ENCODE peak calls at places on chromosomes 4 and X, in five cellular contexts. One of them, this sample, is unnamed.

GRCh38 chrX:153735274-153735673 is 10.6 kb downstream of the ABCD1 start:
- DNase-seq in neuronal stem cell: no peak
- DNase-seq in H1: no peak
- DNase-seq in mesenchymal stem cell: no peak
- DNase-seq in IMR-90: no peak
- DNase-seq in this sample: peak; percentile 81

GRCh38 chrX:121958886-121959285 is 911.5 kb downstream of the GLUD2 start:
- DNase-seq in H1: no peak
- DNase-seq in mesenchymal stem cell: no peak
- DNase-seq in IMR-90: no peak
- DNase-seq in neuronal stem cell: no peak
- DNase-seq in this sample: no peak

GRCh38 chr4:47154816-47155370 is 123.5 kb downstream of the GABRB1 start:
- DNase-seq in H1: no peak
- DNase-seq in neuronal stem cell: peak; percentile 4
- DNase-seq in mesenchymal stem cell: no peak
- DNase-seq in IMR-90: peak; percentile 0
- DNase-seq in this sample: peak; percentile 5

GRCh38 chr4:130203571-130203970 is 1107.6 kb downstream of the C4orf33 start:
- DNase-seq in neuronal stem cell: no peak
- DNase-seq in H1: no peak
- DNase-seq in mesenchymal stem cell: no peak
- DNase-seq in IMR-90: no peak
- DNase-seq in this sample: no peak

GRCh38 chr4:186191266-186192067 is at the start of gene CYP4V2:
- DNase-seq in mesenchymal stem cell: peak; percentile 87
- DNase-seq in neuronal stem cell: peak; percentile 69
- DNase-seq in IMR-90: peak; percentile 72
- DNase-seq in H1: peak; percentile 83
- DNase-seq in this sample: peak; percentile 83

GRCh38 chrX:37314526-37314925 is 34.6 kb upstream of the PRRG1 start:
- DNase-seq in mesenchymal stem cell: peak; percentile 43
- DNase-seq in neuronal stem cell: no peak
- DNase-seq in H1: no peak
- DNase-seq in IMR-90: peak; percentile 64
- DNase-seq in this sample: no peak

GRCh38 chr4:111400736-111401135 is 744.5 kb upstream of the FAM241A start:
- DNase-seq in H1: no peak
- DNase-seq in IMR-90: peak; percentile 81
- DNase-seq in neuronal stem cell: no peak
- DNase-seq in mesenchymal stem cell: peak; percentile 22
- DNase-seq in this sample: no peak

GRCh38 chr4:46146993-46147392 is 23.1 kb upstream of the GABRG1 start:
- DNase-seq in IMR-90: no peak
- DNase-seq in mesenchymal stem cell: no peak
- DNase-seq in H1: no peak
- DNase-seq in neuronal stem cell: no peak
- DNase-seq in this sample: peak; percentile 49

GRCh38 chrX:153349952-153350351 is 16.0 kb downstream of the ZNF275 start:
- DNase-seq in H1: no peak
- DNase-seq in mesenchymal stem cell: no peak
- DNase-seq in neuronal stem cell: no peak
- DNase-seq in IMR-90: no peak
- DNase-seq in this sample: no peak

GRCh38 chr4:107561481-107561880 is 158.6 kb downstream of the PAPSS1 start:
- DNase-seq in IMR-90: no peak
- DNase-seq in H1: no peak
- DNase-seq in mesenchymal stem cell: peak; percentile 75
- DNase-seq in neuronal stem cell: no peak
- DNase-seq in this sample: peak; percentile 26

GRCh38 chrX:119990409-119990994 is 47.0 kb upstream of the NKAP start:
- DNase-seq in neuronal stem cell: no peak
- DNase-seq in H1: peak; percentile 49
- DNase-seq in mesenchymal stem cell: no peak
- DNase-seq in IMR-90: no peak
- DNase-seq in this sample: no peak

GRCh38 chrX:71283409-71284143 is at the start of gene NONO:
- DNase-seq in neuronal stem cell: peak; percentile 98
- DNase-seq in mesenchymal stem cell: peak; percentile 99
- DNase-seq in IMR-90: peak; percentile 99
- DNase-seq in H1: peak; percentile 70
- DNase-seq in this sample: peak; percentile 99

DNA sequence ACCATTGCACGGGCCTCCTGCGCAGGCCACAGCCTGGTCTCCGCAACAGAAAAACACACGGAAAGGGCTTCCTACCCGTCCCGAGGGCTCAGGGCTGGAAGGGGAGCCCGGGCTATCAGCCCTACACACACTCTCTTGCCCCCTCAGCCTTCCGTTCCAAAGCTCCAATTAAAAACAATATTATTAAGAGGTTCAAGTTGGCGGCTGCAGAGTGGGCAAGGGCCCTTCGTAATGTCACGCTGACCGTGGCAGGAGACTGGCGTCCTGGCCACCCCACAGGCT is 220.5 kb upstream of the PSAPL1 start:
- DNase-seq in mesenchymal stem cell: no peak
- DNase-seq in IMR-90: no peak
- DNase-seq in neuronal stem cell: no peak
- DNase-seq in H1: no peak
- DNase-seq in this sample: no peak
- H2BK15ac ChIP-seq in mesenchymal stem cell: peak overlapping the region; percentile 68
- H2BK15ac ChIP-seq in IMR-90: no peak overlapping the region
- H2BK15ac ChIP-seq in neuronal stem cell: no peak overlapping the region
- H2BK15ac ChIP-seq in H1: no peak overlapping the region
- H2BK15ac ChIP-seq in this sample: no peak overlapping the region

DNA sequence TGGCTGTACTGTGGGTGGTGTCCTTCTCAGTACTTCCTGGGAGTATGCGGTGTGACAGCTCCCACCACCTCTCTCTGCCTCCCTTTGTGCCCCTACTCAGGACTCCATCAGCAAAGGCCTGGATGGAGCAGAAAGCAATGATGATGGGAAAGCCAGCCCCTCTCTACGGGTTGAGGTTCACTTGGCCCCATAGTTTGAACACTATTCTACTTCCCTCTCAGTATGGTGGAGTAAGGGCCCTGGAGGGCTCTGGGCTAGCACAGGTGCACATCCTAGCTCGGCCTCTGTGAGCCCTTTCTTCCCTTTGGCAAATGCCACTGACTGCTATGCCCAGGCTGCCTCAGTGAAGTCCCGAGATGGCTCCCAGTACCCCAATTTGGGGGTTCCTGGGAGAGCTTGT is 31.0 kb downstream of the PRPS1 start:
- DNase-seq in neuronal stem cell: no peak
- DNase-seq in mesenchymal stem cell: no peak
- DNase-seq in H1: no peak
- DNase-seq in IMR-90: no peak
- DNase-seq in this sample: no peak
- H2BK15ac ChIP-seq in neuronal stem cell: no peak overlapping the region
- H2BK15ac ChIP-seq in mesenchymal stem cell: no peak overlapping the region
- H2BK15ac ChIP-seq in H1: no peak overlapping the region
- H2BK15ac ChIP-seq in IMR-90: no peak overlapping the region
- H2BK15ac ChIP-seq in this sample: no peak overlapping the region

DNA sequence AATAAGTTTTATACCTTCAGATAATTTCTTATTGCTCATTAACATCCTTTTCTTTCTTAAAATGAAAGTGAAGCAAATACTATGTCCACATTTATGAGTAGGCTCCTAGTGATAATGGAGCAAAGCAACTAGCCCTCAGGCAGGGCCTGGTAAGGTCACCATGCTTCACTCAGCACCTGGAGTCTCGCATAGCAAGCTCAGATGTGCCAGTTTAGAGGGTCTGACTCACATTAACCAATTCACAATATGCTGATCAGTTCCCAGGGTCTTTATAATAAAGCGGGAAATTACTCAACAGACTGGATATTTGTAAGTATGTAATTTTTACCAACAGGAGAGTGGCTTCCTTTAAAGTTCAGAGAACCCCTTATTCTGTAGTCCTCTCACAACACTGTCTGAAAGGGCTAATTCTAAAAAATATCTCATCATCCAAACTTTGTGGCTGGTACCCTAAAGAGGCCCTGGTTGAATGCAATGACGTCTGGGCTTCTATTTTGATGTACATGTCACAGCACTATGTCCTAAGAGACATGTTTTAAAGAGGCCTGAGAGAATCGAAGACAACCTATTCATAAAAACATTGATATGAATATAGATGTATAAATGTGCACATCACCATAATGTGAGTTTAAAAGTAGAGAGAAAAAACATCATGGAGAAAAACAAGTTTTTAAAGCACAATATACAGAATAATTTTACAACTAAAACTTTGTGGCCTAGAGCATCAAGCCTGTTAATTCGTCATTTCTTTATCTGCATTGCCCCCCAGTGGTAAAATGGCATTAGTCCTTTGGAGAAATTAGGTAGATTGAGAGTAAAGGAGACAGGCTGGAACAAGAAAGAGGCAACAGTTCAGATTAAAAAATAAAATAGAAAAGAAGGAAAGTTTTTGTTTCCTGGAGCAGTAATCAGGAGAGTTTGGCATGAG is 44.3 kb downstream of the IL21 start:
- DNase-seq in IMR-90: peak; percentile 58
- DNase-seq in mesenchymal stem cell: peak; percentile 68
- DNase-seq in neuronal stem cell: peak; percentile 23
- DNase-seq in H1: no peak
- DNase-seq in this sample: peak; percentile 60
- H2BK15ac ChIP-seq in IMR-90: no peak overlapping the region
- H2BK15ac ChIP-seq in mesenchymal stem cell: no peak overlapping the region
- H2BK15ac ChIP-seq in neuronal stem cell: no peak overlapping the region
- H2BK15ac ChIP-seq in H1: no peak overlapping the region
- H2BK15ac ChIP-seq in this sample: no peak overlapping the region

GRCh38 chrX:96006281-96006680 is 678.4 kb upstream of the DIAPH2 start:
- DNase-seq in IMR-90: no peak
- DNase-seq in H1: no peak
- DNase-seq in neuronal stem cell: no peak
- DNase-seq in mesenchymal stem cell: no peak
- DNase-seq in this sample: no peak
- H2BK15ac ChIP-seq in IMR-90: no peak overlapping the region
- H2BK15ac ChIP-seq in H1: no peak overlapping the region
- H2BK15ac ChIP-seq in neuronal stem cell: no peak overlapping the region
- H2BK15ac ChIP-seq in mesenchymal stem cell: no peak overlapping the region
- H2BK15ac ChIP-seq in this sample: no peak overlapping the region

GRCh38 chr4:5545271-5545670 is 163.1 kb downstream of the EVC2 start:
- DNase-seq in H1: no peak
- DNase-seq in IMR-90: peak; percentile 12
- DNase-seq in neuronal stem cell: no peak
- DNase-seq in mesenchymal stem cell: no peak
- DNase-seq in this sample: no peak

GRCh38 chr4:5539584-5539983 is 168.8 kb downstream of the EVC2 start:
- DNase-seq in H1: no peak
- DNase-seq in mesenchymal stem cell: no peak
- DNase-seq in IMR-90: no peak
- DNase-seq in neuronal stem cell: no peak
- DNase-seq in this sample: no peak

GRCh38 chr4:5543681-5544080 is 164.7 kb downstream of the EVC2 start:
- DNase-seq in mesenchymal stem cell: no peak
- DNase-seq in IMR-90: no peak
- DNase-seq in H1: no peak
- DNase-seq in neuronal stem cell: no peak
- DNase-seq in this sample: no peak

GRCh38 chr4:5544762-5545161 is 163.6 kb downstream of the EVC2 start:
- DNase-seq in IMR-90: no peak
- DNase-seq in mesenchymal stem cell: no peak
- DNase-seq in H1: no peak
- DNase-seq in neuronal stem cell: no peak
- DNase-seq in this sample: no peak

DNA sequence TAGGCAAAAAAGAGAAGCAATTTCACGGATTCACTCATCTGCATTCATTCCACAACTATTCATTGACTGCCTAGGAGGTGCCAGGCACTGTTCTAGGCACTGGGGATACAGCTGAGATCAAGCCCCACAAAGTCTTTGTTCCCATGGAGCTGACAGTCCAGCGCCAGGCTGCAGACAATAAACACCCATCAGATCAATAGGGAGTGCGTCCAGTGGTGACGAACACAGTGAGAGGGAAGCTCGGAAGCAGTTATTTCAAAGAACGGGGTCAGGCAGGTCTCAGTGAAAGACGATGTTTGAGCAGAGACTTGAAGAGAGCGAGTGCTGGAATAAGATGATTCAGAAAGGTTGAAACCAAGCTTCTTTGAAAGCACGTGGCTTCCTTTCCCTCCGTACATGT is 167.2 kb downstream of the EVC2 start:
- DNase-seq in neuronal stem cell: no peak
- DNase-seq in H1: no peak
- DNase-seq in mesenchymal stem cell: no peak
- DNase-seq in IMR-90: no peak
- DNase-seq in this sample: no peak
- H2BK15ac ChIP-seq in neuronal stem cell: no peak overlapping the region
- H2BK15ac ChIP-seq in H1: no peak overlapping the region
- H2BK15ac ChIP-seq in mesenchymal stem cell: no peak overlapping the region
- H2BK15ac ChIP-seq in IMR-90: no peak overlapping the region
- H2BK15ac ChIP-seq in this sample: no peak overlapping the region

DNA sequence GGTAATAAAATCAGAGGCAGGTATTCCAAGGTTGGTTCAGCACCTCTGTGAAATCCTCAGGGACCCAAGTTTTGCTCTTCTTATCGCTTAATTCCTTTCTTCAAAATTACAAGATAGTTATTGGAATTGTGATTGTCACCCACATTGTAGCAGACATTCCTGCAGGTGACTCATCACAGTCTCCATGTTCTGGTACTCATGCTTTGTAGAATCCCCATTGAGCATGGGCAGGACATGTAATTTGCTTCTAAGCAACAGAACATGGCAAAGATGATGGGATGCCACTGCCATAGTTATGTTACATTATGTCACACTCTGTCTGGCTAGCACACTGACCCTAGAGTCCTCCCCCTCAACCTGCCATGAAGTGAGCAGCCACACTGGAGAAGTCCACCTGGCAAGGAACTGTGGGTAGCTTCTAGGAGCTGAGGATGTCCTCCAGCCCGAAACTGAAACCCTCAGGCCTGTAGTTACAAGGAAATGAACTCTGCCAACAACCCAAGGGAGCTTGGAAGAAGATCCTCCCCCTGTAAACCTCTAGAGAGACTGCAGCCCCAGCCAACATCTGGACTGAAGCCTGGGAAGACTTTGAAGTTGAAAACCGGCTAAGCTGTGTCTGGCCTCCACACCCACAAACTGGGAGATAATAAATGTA is 58.3 kb upstream of the GUCY1A1 start:
- DNase-seq in mesenchymal stem cell: no peak
- DNase-seq in neuronal stem cell: no peak
- DNase-seq in IMR-90: peak; percentile 21
- DNase-seq in H1: no peak
- DNase-seq in this sample: peak; percentile 4
- H2BK15ac ChIP-seq in mesenchymal stem cell: no peak overlapping the region
- H2BK15ac ChIP-seq in neuronal stem cell: no peak overlapping the region
- H2BK15ac ChIP-seq in IMR-90: no peak overlapping the region
- H2BK15ac ChIP-seq in H1: no peak overlapping the region
- H2BK15ac ChIP-seq in this sample: no peak overlapping the region